ENCODE peak calls at places on chromosomes 13 and 19, in eight cellular contexts. C is psoas muscle; I is suprapubic skin; J is gastrocnemius medialis; Q is OCI-LY7; V is CD4-positive, CD25-positive, alpha-beta regulatory T cell; W is body of pancreas; A is hepatocyte. F is an unnamed sample.

GRCh38 chr13:48506092-48506701 is 26.7 kb downstream of the RCBTB2 start:
- DNase-seq in V (no peak), Q (no peak), C (no peak), W (no peak), A (no peak), J (no peak), I (no peak), F (peak; percentile 83)

GRCh38 chr19:1259873-1260748 is 9.0 kb upstream of the CIRBP start:
- DNase-seq in W (no peak), C (peak; percentile 60), J (no peak), Q (peak; percentile 64), A (no peak), I (no peak), V (peak; percentile 51), F (peak; percentile 95)

GRCh38 chr13:76703621-76704020 is 182.6 kb downstream of the KCTD12 start:
- DNase-seq in J (no peak), A (no peak), V (no peak), C (no peak), Q (no peak), I (no peak), W (no peak), F (no peak)

GRCh38 chr19:29672933-29673336 is 7.7 kb downstream of the PLEKHF1 start:
- DNase-seq in Q (peak; percentile 24), C (no peak), J (no peak), W (peak; percentile 45), I (no peak), A (no peak), V (peak; percentile 78), F (peak; percentile 94)

GRCh38 chr19:16527971-16528521 is 14.2 kb downstream of the CHERP start:
- DNase-seq in Q (peak; percentile 37), J (no peak), A (no peak), W (peak; percentile 23), C (no peak), I (no peak), V (no peak), F (no peak)

GRCh38 chr19:24078688-24079087 is 8.3 kb upstream of the ZNF254 start:
- DNase-seq in A (no peak), V (no peak), W (no peak), Q (no peak), J (no peak), I (no peak), C (no peak), F (no peak)

GRCh38 chr13:45630791-45631190 is 15.3 kb upstream of the ERICH6B start:
- DNase-seq in A (no peak), V (no peak), J (no peak), W (no peak), C (no peak), I (no peak), Q (no peak), F (no peak)

GRCh38 chr13:23141964-23142363 is 38.8 kb upstream of the SGCG start:
- DNase-seq in I (no peak), C (no peak), Q (no peak), V (no peak), A (no peak), W (no peak), J (no peak), F (no peak)

GRCh38 chr13:110409581-110409992 is 102.5 kb downstream of the COL4A2 start:
- DNase-seq in Q (no peak), A (no peak), W (no peak), C (no peak), I (no peak), V (no peak), J (no peak), F (no peak)

GRCh38 chr19:42250666-42251531 is 4.0 kb downstream of the ERF start:
- DNase-seq in C (no peak), I (peak; percentile 64), V (no peak), Q (no peak), W (peak; percentile 30), J (no peak), A (no peak), F (peak; percentile 82)

GRCh38 chr13:111845621-111846351 is 221.2 kb upstream of the SOX1 start:
- DNase-seq in V (no peak), C (no peak), W (no peak), A (no peak), I (no peak), Q (no peak), J (no peak), F (no peak)

GRCh38 chr19:31818740-31819228 is 469.5 kb upstream of the TSHZ3 start:
- DNase-seq in I (no peak), A (no peak), C (no peak), W (no peak), V (no peak), J (no peak), Q (no peak), F (no peak)

GRCh38 chr19:23817519-23817918 is 58.8 kb upstream of the ZNF681 start:
- DNase-seq in I (no peak), J (no peak), C (no peak), Q (peak; percentile 82), W (peak; percentile 13), A (peak; percentile 47), V (peak; percentile 5), F (no peak)

GRCh38 chr19:49442354-49442753 is 1.0 kb upstream of the SLC17A7 start:
- DNase-seq in J (peak; percentile 49), C (peak; percentile 66), A (no peak), V (no peak), W (peak; percentile 29), I (peak; percentile 89), Q (no peak), F (no peak)

GRCh38 chr19:34484328-34484727 is 2.8 kb downstream of the WTIP start:
- DNase-seq in Q (no peak), V (no peak), W (no peak), C (no peak), I (peak; percentile 51), J (no peak), A (no peak), F (peak; percentile 41)

GRCh38 chr19:38990949-38991697 is 15.6 kb upstream of the FBXO17 start:
- DNase-seq in J (no peak), V (no peak), Q (no peak), C (peak; percentile 31), A (no peak), I (no peak), W (no peak), F (no peak)

GRCh38 chr19:2049741-2050348 is 1.2 kb downstream of the MKNK2 start:
- DNase-seq in A (peak; percentile 90), J (peak; percentile 85), V (peak; percentile 40), I (peak; percentile 88), Q (peak; percentile 87), C (peak; percentile 85), W (peak; percentile 96), F (peak; percentile 96)

GRCh38 chr13:99542788-99543406 is 41.6 kb downstream of the TM9SF2 start:
- DNase-seq in J (no peak), C (no peak), A (no peak), Q (peak; percentile 62), W (no peak), V (peak; percentile 10), I (no peak), F (peak; percentile 82)

GRCh38 chr13:94362411-94362909 is 117.0 kb downstream of the DCT start:
- DNase-seq in C (no peak), V (peak; percentile 48), Q (peak; percentile 59), I (no peak), J (no peak), W (peak; percentile 81), A (peak; percentile 92), F (no peak)

GRCh38 chr13:90068658-90069057 is 1278.8 kb upstream of the MIR17HG start:
- DNase-seq in W (no peak), A (no peak), I (no peak), J (no peak), V (no peak), Q (no peak), C (no peak), F (no peak)

GRCh38 chr13:39566216-39566869 is 36.6 kb downstream of the LHFPL6 start:
- DNase-seq in A (no peak), Q (no peak), I (no peak), V (no peak), J (no peak), W (no peak), C (no peak), F (no peak)

GRCh38 chr13:101579291-101579802 is 126.9 kb downstream of the ITGBL1 start:
- DNase-seq in I (no peak), W (no peak), C (no peak), J (no peak), A (peak; percentile 19), V (no peak), Q (no peak), F (no peak)
- H3K4me3 ChIP-seq in I (no peak overlapping the region), W (no peak overlapping the region), C (no peak overlapping the region), J (no peak overlapping the region), A (no peak overlapping the region), V (no peak overlapping the region), Q (no peak overlapping the region), F (no peak overlapping the region)

GRCh38 chr19:5943623-5944022 is 29.6 kb downstream of the CAPS start:
- DNase-seq in J (no peak), C (no peak), V (no peak), W (no peak), A (peak; percentile 32), Q (no peak), I (no peak), F (no peak)

GRCh38 chr19:5950744-5951143 is 27.2 kb downstream of the RANBP3 start:
- DNase-seq in A (no peak), V (no peak), C (no peak), I (no peak), Q (peak; percentile 34), J (no peak), W (no peak), F (no peak)

GRCh38 chr19:5948697-5949564 is 29.0 kb downstream of the RANBP3 start:
- DNase-seq in W (no peak), Q (no peak), J (no peak), A (no peak), I (no peak), C (no peak), V (no peak), F (no peak)

GRCh38 chr19:5949792-5950305 is 28.1 kb downstream of the RANBP3 start:
- DNase-seq in I (no peak), A (no peak), J (no peak), V (peak; percentile 15), Q (peak; percentile 95), W (no peak), C (no peak), F (no peak)

DNA sequence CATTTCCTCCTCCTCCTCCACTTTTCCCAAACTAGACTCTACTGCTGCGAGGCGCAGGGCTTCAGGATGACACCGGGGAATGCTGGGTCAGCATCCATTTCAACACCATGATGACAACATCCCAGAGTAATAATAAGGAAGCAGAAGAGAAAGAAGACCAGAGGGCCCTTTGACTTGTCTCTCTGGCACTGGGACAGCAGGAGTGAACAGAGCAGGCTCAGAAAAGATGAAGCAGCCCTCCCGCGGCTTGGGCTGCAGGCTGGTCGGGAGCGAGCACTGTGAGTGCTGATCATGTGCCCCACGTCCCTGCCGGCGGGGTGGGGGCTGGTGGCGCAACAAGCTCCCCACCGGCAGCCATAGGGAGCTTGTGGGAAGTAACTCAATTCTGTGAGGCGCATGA is 30.5 kb downstream of the RANBP3 start:
- DNase-seq in J (peak; percentile 41), V (no peak), I (peak; percentile 84), Q (no peak), W (peak; percentile 82), A (peak; percentile 48), C (peak; percentile 68), F (no peak)
- H3K4me1 ChIP-seq in J (peaks cover 29% of the 10 kb centered on the region), V (peaks cover 63% of the 10 kb centered on the region), I (peaks cover 39% of the 10 kb centered on the region), Q (peaks cover 53% of the 10 kb centered on the region), W (peaks cover 17% of the 10 kb centered on the region), A (peaks cover 58% of the 10 kb centered on the region), C (peaks cover 28% of the 10 kb centered on the region), F (peaks cover 69% of the 10 kb centered on the region)

GRCh38 chr19:6735181-6735891 is 2.0 kb downstream of the GPR108 start:
- DNase-seq in I (no peak), C (no peak), V (no peak), Q (no peak), A (peak; percentile 31), W (no peak), J (no peak), F (no peak)
- H3K4me3 ChIP-seq in I (no peak overlapping the region), C (no peak overlapping the region), V (no peak overlapping the region), Q (peak overlapping the region; percentile 83), A (no peak overlapping the region), W (no peak overlapping the region), J (no peak overlapping the region), F (no peak overlapping the region)

GRCh38 chr13:41644742-41645141 is 187.4 kb downstream of the RGCC start:
- DNase-seq in W (no peak), Q (no peak), J (no peak), V (no peak), A (no peak), I (no peak), C (no peak), F (no peak)
- H3K4me1 ChIP-seq in W (peaks cover 23% of the 10 kb centered on the region), Q (peaks cover 38% of the 10 kb centered on the region), J (peaks cover 49% of the 10 kb centered on the region), V (no peaks in the 10 kb centered on the region), A (peaks cover 36% of the 10 kb centered on the region), I (peaks cover 4% of the 10 kb centered on the region), C (peaks cover 26% of the 10 kb centered on the region), F (no peaks in the 10 kb centered on the region)